ENCODE peak calls at places on chromosome 1, in eight cellular contexts. One of them, this sample, is unnamed.

GRCh38 chr1:183806086-183806485 is 1.2 kb downstream of the RGL1 start:
- DNase-seq in GM12891: no peak
- DNase-seq in HCT116: no peak
- DNase-seq in endothelial cell of umbilical vein: peak; percentile 51
- DNase-seq in suprapubic skin: no peak
- DNase-seq in spleen: no peak
- DNase-seq in right lobe of liver: no peak
- DNase-seq in testis: no peak
- DNase-seq in this sample: no peak

GRCh38 chr1:95018602-95019369 is 54.0 kb downstream of the ALG14 start:
- DNase-seq in GM12891: no peak
- DNase-seq in HCT116: no peak
- DNase-seq in endothelial cell of umbilical vein: peak; percentile 36
- DNase-seq in suprapubic skin: no peak
- DNase-seq in spleen: no peak
- DNase-seq in right lobe of liver: no peak
- DNase-seq in testis: no peak
- DNase-seq in this sample: no peak

GRCh38 chr1:42978317-42979036 is 19.8 kb upstream of the SLC2A1 start:
- DNase-seq in GM12891: no peak
- DNase-seq in HCT116: no peak
- DNase-seq in endothelial cell of umbilical vein: peak; percentile 65
- DNase-seq in suprapubic skin: no peak
- DNase-seq in spleen: no peak
- DNase-seq in right lobe of liver: no peak
- DNase-seq in testis: no peak
- DNase-seq in this sample: no peak

GRCh38 chr1:229749992-229750391 is 123.9 kb downstream of the URB2 start:
- DNase-seq in GM12891: no peak
- DNase-seq in HCT116: no peak
- DNase-seq in endothelial cell of umbilical vein: no peak
- DNase-seq in suprapubic skin: no peak
- DNase-seq in spleen: no peak
- DNase-seq in right lobe of liver: no peak
- DNase-seq in testis: no peak
- DNase-seq in this sample: no peak

GRCh38 chr1:3672231-3672970 is 20.1 kb downstream of the TP73 start:
- DNase-seq in GM12891: no peak
- DNase-seq in HCT116: no peak
- DNase-seq in endothelial cell of umbilical vein: no peak
- DNase-seq in suprapubic skin: no peak
- DNase-seq in spleen: peak; percentile 74
- DNase-seq in right lobe of liver: peak; percentile 40
- DNase-seq in testis: no peak
- DNase-seq in this sample: no peak

GRCh38 chr1:108049083-108049819 is 84.3 kb upstream of the VAV3 start:
- DNase-seq in GM12891: no peak
- DNase-seq in HCT116: no peak
- DNase-seq in endothelial cell of umbilical vein: no peak
- DNase-seq in suprapubic skin: no peak
- DNase-seq in spleen: peak; percentile 81
- DNase-seq in right lobe of liver: no peak
- DNase-seq in testis: no peak
- DNase-seq in this sample: peak; percentile 64

GRCh38 chr1:84069236-84069845 is 70.4 kb upstream of the TTLL7 start:
- DNase-seq in GM12891: no peak
- DNase-seq in HCT116: peak; percentile 28
- DNase-seq in endothelial cell of umbilical vein: no peak
- DNase-seq in suprapubic skin: no peak
- DNase-seq in spleen: no peak
- DNase-seq in right lobe of liver: no peak
- DNase-seq in testis: no peak
- DNase-seq in this sample: peak; percentile 15

GRCh38 chr1:42953182-42954180 is 5.2 kb downstream of the SLC2A1 start:
- DNase-seq in GM12891: no peak
- DNase-seq in HCT116: no peak
- DNase-seq in endothelial cell of umbilical vein: no peak
- DNase-seq in suprapubic skin: no peak
- DNase-seq in spleen: no peak
- DNase-seq in right lobe of liver: no peak
- DNase-seq in testis: no peak
- DNase-seq in this sample: no peak

GRCh38 chr1:212207118-212207517 is 78.1 kb upstream of the PPP2R5A start:
- DNase-seq in GM12891: no peak
- DNase-seq in HCT116: no peak
- DNase-seq in endothelial cell of umbilical vein: no peak
- DNase-seq in suprapubic skin: no peak
- DNase-seq in spleen: no peak
- DNase-seq in right lobe of liver: no peak
- DNase-seq in testis: no peak
- DNase-seq in this sample: no peak

GRCh38 chr1:162213281-162213909 is 143.9 kb downstream of the NOS1AP start:
- DNase-seq in GM12891: no peak
- DNase-seq in HCT116: no peak
- DNase-seq in endothelial cell of umbilical vein: peak; percentile 80
- DNase-seq in suprapubic skin: no peak
- DNase-seq in spleen: no peak
- DNase-seq in right lobe of liver: peak; percentile 90
- DNase-seq in testis: peak; percentile 80
- DNase-seq in this sample: no peak

GRCh38 chr1:44251486-44251885 is 38.2 kb downstream of the DMAP1 start:
- DNase-seq in GM12891: no peak
- DNase-seq in HCT116: no peak
- DNase-seq in endothelial cell of umbilical vein: no peak
- DNase-seq in suprapubic skin: no peak
- DNase-seq in spleen: no peak
- DNase-seq in right lobe of liver: no peak
- DNase-seq in testis: no peak
- DNase-seq in this sample: no peak

GRCh38 chr1:110160701-110161100 is 10.4 kb downstream of the SLC6A17 start:
- DNase-seq in GM12891: no peak
- DNase-seq in HCT116: no peak
- DNase-seq in endothelial cell of umbilical vein: no peak
- DNase-seq in suprapubic skin: no peak
- DNase-seq in spleen: no peak
- DNase-seq in right lobe of liver: no peak
- DNase-seq in testis: no peak
- DNase-seq in this sample: no peak

GRCh38 chr1:59903136-59903754 is 23.3 kb downstream of the CYP2J2 start:
- DNase-seq in GM12891: no peak
- DNase-seq in HCT116: peak; percentile 27
- DNase-seq in endothelial cell of umbilical vein: peak; percentile 10
- DNase-seq in suprapubic skin: no peak
- DNase-seq in spleen: no peak
- DNase-seq in right lobe of liver: no peak
- DNase-seq in testis: peak; percentile 18
- DNase-seq in this sample: peak; percentile 31

GRCh38 chr1:150410582-150411101 is 46.7 kb downstream of the RPRD2 start:
- DNase-seq in GM12891: no peak
- DNase-seq in HCT116: no peak
- DNase-seq in endothelial cell of umbilical vein: no peak
- DNase-seq in suprapubic skin: no peak
- DNase-seq in spleen: no peak
- DNase-seq in right lobe of liver: no peak
- DNase-seq in testis: peak; percentile 77
- DNase-seq in this sample: peak; percentile 81

GRCh38 chr1:56672579-56672978 is 27.5 kb downstream of the PRKAA2 start:
- DNase-seq in GM12891: no peak
- DNase-seq in HCT116: no peak
- DNase-seq in endothelial cell of umbilical vein: no peak
- DNase-seq in suprapubic skin: no peak
- DNase-seq in spleen: no peak
- DNase-seq in right lobe of liver: no peak
- DNase-seq in testis: no peak
- DNase-seq in this sample: no peak

GRCh38 chr1:112881742-112882127 is 74.3 kb downstream of the SLC16A1 start:
- DNase-seq in GM12891: no peak
- DNase-seq in HCT116: no peak
- DNase-seq in endothelial cell of umbilical vein: no peak
- DNase-seq in suprapubic skin: peak; percentile 18
- DNase-seq in spleen: no peak
- DNase-seq in right lobe of liver: no peak
- DNase-seq in testis: no peak
- DNase-seq in this sample: no peak

GRCh38 chr1:43446881-43447835 is 6.6 kb downstream of the HYI start:
- DNase-seq in GM12891: no peak
- DNase-seq in HCT116: no peak
- DNase-seq in endothelial cell of umbilical vein: no peak
- DNase-seq in suprapubic skin: peak; percentile 67
- DNase-seq in spleen: peak; percentile 41
- DNase-seq in right lobe of liver: peak; percentile 55
- DNase-seq in testis: no peak
- DNase-seq in this sample: no peak

GRCh38 chr1:214338212-214338611 is 57.3 kb downstream of the SMYD2 start:
- DNase-seq in GM12891: no peak
- DNase-seq in HCT116: no peak
- DNase-seq in endothelial cell of umbilical vein: no peak
- DNase-seq in suprapubic skin: no peak
- DNase-seq in spleen: no peak
- DNase-seq in right lobe of liver: no peak
- DNase-seq in testis: no peak
- DNase-seq in this sample: no peak

GRCh38 chr1:237191403-237191802 is 149.4 kb downstream of the RYR2 start:
- DNase-seq in GM12891: no peak
- DNase-seq in HCT116: no peak
- DNase-seq in endothelial cell of umbilical vein: no peak
- DNase-seq in suprapubic skin: no peak
- DNase-seq in spleen: no peak
- DNase-seq in right lobe of liver: no peak
- DNase-seq in testis: no peak
- DNase-seq in this sample: no peak

GRCh38 chr1:39450956-39451601 is 40.4 kb upstream of the BMP8A start:
- DNase-seq in GM12891: no peak
- DNase-seq in HCT116: no peak
- DNase-seq in endothelial cell of umbilical vein: peak; percentile 73
- DNase-seq in suprapubic skin: no peak
- DNase-seq in spleen: no peak
- DNase-seq in right lobe of liver: peak; percentile 86
- DNase-seq in testis: no peak
- DNase-seq in this sample: no peak

GRCh38 chr1:223844521-223844961 is 1.2 kb downstream of the TP53BP2 start:
- DNase-seq in GM12891: no peak
- DNase-seq in HCT116: no peak
- DNase-seq in endothelial cell of umbilical vein: no peak
- DNase-seq in suprapubic skin: no peak
- DNase-seq in spleen: no peak
- DNase-seq in right lobe of liver: no peak
- DNase-seq in testis: no peak
- DNase-seq in this sample: no peak

GRCh38 chr1:10430216-10431064 is at the start of gene CENPS:
- DNase-seq in GM12891: peak; percentile 97
- DNase-seq in HCT116: peak; percentile 68
- DNase-seq in endothelial cell of umbilical vein: peak; percentile 92
- DNase-seq in suprapubic skin: peak; percentile 89
- DNase-seq in spleen: peak; percentile 98
- DNase-seq in right lobe of liver: peak; percentile 95
- DNase-seq in testis: peak; percentile 90
- DNase-seq in this sample: peak; percentile 92
- TF ChIP-seq POLR2A in GM12891: no peak
- TF ChIP-seq POLR2A in HCT116: peak; percentile 70
- TF ChIP-seq POLR2A in endothelial cell of umbilical vein: peak; percentile 73
- TF ChIP-seq POLR2A in suprapubic skin: no peak
- TF ChIP-seq POLR2A in spleen: no peak
- TF ChIP-seq POLR2A in right lobe of liver: no peak
- TF ChIP-seq POLR2A in testis: no peak
- TF ChIP-seq POLR2A in this sample: peak; percentile 60

DNA sequence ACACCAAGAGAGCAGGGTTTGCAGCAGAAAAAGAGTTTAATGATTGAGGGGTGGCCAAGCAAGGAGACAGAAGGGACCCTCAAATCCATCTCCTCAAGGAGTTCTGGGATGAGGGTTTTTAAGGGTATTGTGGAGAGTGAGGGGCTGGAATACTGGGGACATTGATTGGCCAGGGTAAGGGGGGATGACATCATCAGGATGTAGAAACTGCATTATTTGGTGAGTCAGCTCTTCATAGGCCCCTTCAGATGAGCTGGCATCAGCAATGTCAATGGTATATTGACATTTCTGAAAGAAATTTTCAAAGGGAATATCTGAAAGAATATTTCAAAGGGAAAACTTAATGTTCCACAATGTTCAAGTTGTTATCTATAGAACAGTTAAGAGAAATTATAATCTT is 168.1 kb upstream of the SNX7 start:
- DNase-seq in GM12891: no peak
- DNase-seq in HCT116: no peak
- DNase-seq in endothelial cell of umbilical vein: no peak
- DNase-seq in suprapubic skin: no peak
- DNase-seq in spleen: no peak
- DNase-seq in right lobe of liver: no peak
- DNase-seq in testis: no peak
- DNase-seq in this sample: no peak
- TF ChIP-seq POLR2A in GM12891: no peak
- TF ChIP-seq POLR2A in HCT116: no peak
- TF ChIP-seq POLR2A in endothelial cell of umbilical vein: no peak
- TF ChIP-seq POLR2A in suprapubic skin: no peak
- TF ChIP-seq POLR2A in spleen: no peak
- TF ChIP-seq POLR2A in right lobe of liver: no peak
- TF ChIP-seq POLR2A in testis: no peak
- TF ChIP-seq POLR2A in this sample: no peak

DNA sequence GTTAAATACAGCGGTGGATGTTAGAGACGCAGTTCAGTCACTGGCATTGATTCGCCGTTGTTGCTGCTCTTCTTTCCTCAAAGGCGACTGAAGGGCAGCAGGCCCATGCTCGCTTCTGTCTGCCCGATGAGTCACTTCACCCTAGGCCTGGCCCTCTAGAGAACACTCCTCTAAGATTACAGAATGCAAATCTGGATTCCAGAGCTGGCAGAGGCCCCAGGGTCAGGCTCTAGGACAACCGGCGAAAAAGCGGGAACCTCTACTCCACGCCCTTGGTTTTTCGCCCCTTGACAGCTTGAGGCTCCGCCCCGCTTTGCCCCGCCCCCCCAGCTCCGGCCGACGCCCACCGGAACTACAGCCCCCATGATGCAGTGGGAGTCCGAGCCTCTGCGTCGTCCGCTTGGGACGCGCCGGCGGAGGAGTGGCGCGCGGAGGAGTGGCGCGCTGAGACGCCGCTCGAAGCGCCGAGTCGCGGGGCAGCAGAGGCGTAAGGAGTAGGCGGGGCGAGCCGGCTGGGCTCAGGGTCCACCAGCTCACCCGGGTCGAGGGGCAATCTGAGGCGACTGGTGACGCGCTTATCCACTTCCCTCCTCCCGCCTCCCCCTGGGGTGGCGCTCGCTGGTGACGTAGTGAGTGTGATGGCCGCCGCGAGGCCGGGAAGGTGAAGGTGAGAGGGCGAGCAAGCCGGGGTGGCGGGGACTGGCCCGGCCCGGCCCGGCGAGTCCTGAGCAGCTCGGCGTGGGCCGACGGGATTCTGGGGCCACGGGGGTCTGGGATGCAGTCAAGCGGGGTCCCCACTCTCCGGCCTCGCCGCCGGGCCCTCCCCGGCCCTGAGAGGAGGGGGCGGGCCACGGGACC is at the start of gene MFN2:
- DNase-seq in GM12891: peak; percentile 98
- DNase-seq in HCT116: peak; percentile 94
- DNase-seq in endothelial cell of umbilical vein: peak; percentile 99
- DNase-seq in suprapubic skin: peak; percentile 97
- DNase-seq in spleen: peak; percentile 98
- DNase-seq in right lobe of liver: peak; percentile 99
- DNase-seq in testis: peak; percentile 97
- DNase-seq in this sample: peak; percentile 98
- TF ChIP-seq POLR2A in GM12891: peak; percentile 66
- TF ChIP-seq POLR2A in HCT116: peak; percentile 83
- TF ChIP-seq POLR2A in endothelial cell of umbilical vein: peak; percentile 61
- TF ChIP-seq POLR2A in suprapubic skin: no peak
- TF ChIP-seq POLR2A in spleen: no peak
- TF ChIP-seq POLR2A in right lobe of liver: peak; percentile 76
- TF ChIP-seq POLR2A in testis: peak; percentile 31
- TF ChIP-seq POLR2A in this sample: peak; percentile 51

GRCh38 chr1:22451702-22452400 is at the start of gene ZBTB40:
- DNase-seq in GM12891: peak; percentile 91
- DNase-seq in HCT116: peak; percentile 88
- DNase-seq in endothelial cell of umbilical vein: peak; percentile 99
- DNase-seq in suprapubic skin: peak; percentile 98
- DNase-seq in spleen: peak; percentile 98
- DNase-seq in right lobe of liver: peak; percentile 99
- DNase-seq in testis: peak; percentile 99
- DNase-seq in this sample: peak; percentile 98
- TF ChIP-seq POLR2A in GM12891: peak; percentile 46
- TF ChIP-seq POLR2A in HCT116: peak; percentile 39
- TF ChIP-seq POLR2A in endothelial cell of umbilical vein: peak; percentile 72
- TF ChIP-seq POLR2A in suprapubic skin: no peak
- TF ChIP-seq POLR2A in spleen: peak; percentile 9
- TF ChIP-seq POLR2A in right lobe of liver: peak; percentile 45
- TF ChIP-seq POLR2A in testis: no peak
- TF ChIP-seq POLR2A in this sample: peak; percentile 33

This sample was measured in NB4.